ENCODE peak calls at places on chromosomes 5 and 9, in ten cellular contexts. C is neural crest cell; A is psoas muscle; B is cardiac fibroblast; O is RWPE1; G is heart right ventricle; E is HFFc6; I is cardiac muscle cell; X is lower leg skin; W is CD8-positive, alpha-beta T cell. F is an unnamed sample.

GRCh38 chr9:4573634-4574391 is 83.5 kb downstream of the SLC1A1 start:
- DNase-seq in C (no peak), A (no peak), B (no peak), O (no peak), G (no peak), E (no peak), I (no peak), X (no peak), W (no peak), F (no peak)

GRCh38 chr9:131407717-131408195 is 13.9 kb downstream of the PRRC2B start:
- DNase-seq in C (no peak), A (no peak), B (peak), O (peak), G (peak), E (no peak), I (peak), X (no peak), W (peak), F (no peak)

GRCh38 chr9:35415769-35416427 is 74.0 kb upstream of the RUSC2 start:
- DNase-seq in C (no peak), A (no peak), B (no peak), O (no peak), G (no peak), E (no peak), I (no peak), X (no peak), W (no peak), F (no peak)

GRCh38 chr9:129718647-129719046 is 34.2 kb downstream of the PTGES start:
- DNase-seq in C (no peak), A (no peak), B (no peak), O (no peak), G (no peak), E (no peak), I (no peak), X (no peak), W (no peak), F (no peak)

GRCh38 chr5:60509519-60509918 is 190.4 kb downstream of the DEPDC1B start:
- DNase-seq in C (no peak), A (no peak), B (no peak), O (no peak), G (no peak), E (no peak), I (no peak), X (no peak), W (no peak), F (no peak)

GRCh38 chr9:134858051-134858841 is 22.4 kb upstream of the FCN2 start:
- DNase-seq in C (no peak), A (no peak), B (peak), O (peak), G (no peak), E (peak), I (peak), X (no peak), W (no peak), F (no peak)

GRCh38 chr9:73118898-73119554 is 32.6 kb upstream of the ANXA1 start:
- DNase-seq in C (no peak), A (no peak), B (peak), O (peak), G (no peak), E (peak), I (peak), X (no peak), W (no peak), F (no peak)

GRCh38 chr9:110691002-110691549 is 22.5 kb downstream of the MUSK start:
- DNase-seq in C (no peak), A (no peak), B (no peak), O (no peak), G (no peak), E (peak), I (peak), X (no peak), W (no peak), F (no peak)

GRCh38 chr5:157204765-157205164 is 24.1 kb downstream of the ITK start:
- DNase-seq in C (no peak), A (no peak), B (no peak), O (no peak), G (no peak), E (no peak), I (no peak), X (no peak), W (no peak), F (no peak)

GRCh38 chr5:174097486-174098185 is 52.1 kb downstream of the NSG2 start:
- DNase-seq in C (no peak), A (no peak), B (no peak), O (peak), G (no peak), E (no peak), I (no peak), X (no peak), W (no peak), F (no peak)

GRCh38 chr5:174093132-174093531 is 47.6 kb downstream of the NSG2 start:
- DNase-seq in C (no peak), A (no peak), B (no peak), O (no peak), G (no peak), E (no peak), I (no peak), X (no peak), W (no peak), F (no peak)

GRCh38 chr5:174098694-174099093 is 53.2 kb downstream of the NSG2 start:
- DNase-seq in C (no peak), A (no peak), B (no peak), O (no peak), G (no peak), E (no peak), I (no peak), X (peak), W (no peak), F (no peak)

GRCh38 chr5:174094857-174095606 is 49.5 kb downstream of the NSG2 start:
- DNase-seq in C (no peak), A (no peak), B (no peak), O (no peak), G (no peak), E (no peak), I (no peak), X (no peak), W (no peak), F (no peak)

GRCh38 chr5:174096619-174097018 is 51.1 kb downstream of the NSG2 start:
- DNase-seq in C (no peak), A (no peak), B (no peak), O (no peak), G (no peak), E (no peak), I (no peak), X (no peak), W (no peak), F (no peak)
- TF ChIP-seq CTCF in C (no peak), A (no peak), B (no peak), O (no peak), G (no peak), E (no peak), I (no peak), X (no peak), W (no peak), F (no peak)

DNA sequence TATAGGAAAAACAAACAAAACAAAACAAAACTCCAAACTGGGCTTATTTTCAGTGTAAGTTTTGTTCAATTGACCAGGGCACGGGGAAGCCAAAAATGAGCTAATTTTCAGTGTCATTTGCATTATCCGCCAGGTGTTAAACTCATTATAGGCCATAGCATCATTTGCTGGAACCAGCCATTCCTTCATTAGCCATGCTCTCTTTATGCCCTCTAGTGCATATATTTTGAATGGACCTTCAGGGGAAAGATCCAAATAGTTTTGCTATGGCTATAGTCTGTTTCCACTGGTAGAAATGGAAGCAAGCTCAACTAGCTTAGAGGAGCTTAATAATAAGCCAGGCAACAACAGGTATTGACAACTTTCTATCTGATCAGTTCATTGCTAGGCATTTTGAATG is 1205.3 kb upstream of the DMAC1 start:
- DNase-seq in C (no peak), A (no peak), B (no peak), O (no peak), G (no peak), E (no peak), I (no peak), X (no peak), W (no peak), F (no peak)
- TF ChIP-seq CTCF in C (no peak), A (no peak), B (no peak), O (no peak), G (no peak), E (no peak), I (no peak), X (no peak), W (no peak), F (no peak)

GRCh38 chr5:1279443-1280151 is 15.3 kb downstream of the TERT start:
- DNase-seq in C (no peak), A (no peak), B (no peak), O (no peak), G (no peak), E (no peak), I (no peak), X (no peak), W (no peak), F (no peak)
- TF ChIP-seq CTCF in C (no peak), A (no peak), B (no peak), O (no peak), G (no peak), E (no peak), I (no peak), X (no peak), W (no peak), F (no peak)

DNA sequence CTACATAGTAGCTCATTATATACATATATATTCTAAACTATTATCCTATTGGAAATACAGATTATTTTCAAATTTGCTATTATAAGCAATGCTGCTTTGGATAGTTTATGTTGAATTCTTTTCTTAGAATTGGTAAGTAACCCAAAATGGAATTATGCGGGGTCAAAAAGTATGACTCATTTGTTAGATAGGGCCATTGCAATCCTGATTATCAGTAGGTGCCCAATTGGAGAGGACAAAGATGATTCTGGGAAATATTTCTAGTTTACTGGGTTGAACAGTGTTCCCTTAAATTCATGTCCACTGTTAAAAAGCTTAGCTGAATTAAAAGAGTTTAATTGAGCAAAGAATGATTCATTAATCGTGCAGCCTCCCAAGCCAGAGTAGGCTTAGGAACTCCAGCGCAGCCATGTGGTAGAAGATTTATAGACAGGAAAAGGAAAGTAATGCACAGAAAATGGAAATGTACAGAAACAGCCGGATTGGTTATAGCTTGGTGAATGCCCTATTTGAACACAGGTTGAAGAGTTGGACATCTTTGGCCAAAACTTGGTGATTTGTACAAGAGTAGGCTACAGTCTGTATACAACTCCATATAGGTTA is 81.8 kb downstream of the GDNF start:
- DNase-seq in C (no peak), A (no peak), B (no peak), O (no peak), G (no peak), E (no peak), I (peak), X (no peak), W (no peak), F (no peak)
- TF ChIP-seq CTCF in C (no peak), A (no peak), B (peak), O (no peak), G (no peak), E (peak), I (peak), X (no peak), W (no peak), F (no peak)

GRCh38 chr9:116643691-116644090 is 43.4 kb upstream of the TRIM32 start:
- DNase-seq in C (no peak), A (no peak), B (no peak), O (no peak), G (no peak), E (no peak), I (no peak), X (no peak), W (no peak), F (no peak)

GRCh38 chr9:116644099-116644688 is 42.9 kb upstream of the TRIM32 start:
- DNase-seq in C (no peak), A (no peak), B (peak), O (no peak), G (no peak), E (peak), I (peak), X (no peak), W (no peak), F (no peak)

GRCh38 chr9:116641292-116642059 is 45.6 kb upstream of the TRIM32 start:
- DNase-seq in C (no peak), A (no peak), B (no peak), O (no peak), G (no peak), E (no peak), I (no peak), X (no peak), W (no peak), F (no peak)

GRCh38 chr9:116647515-116647809 is 39.6 kb upstream of the TRIM32 start:
- DNase-seq in C (no peak), A (peak), B (no peak), O (no peak), G (peak), E (no peak), I (no peak), X (peak), W (no peak), F (no peak)

DNA sequence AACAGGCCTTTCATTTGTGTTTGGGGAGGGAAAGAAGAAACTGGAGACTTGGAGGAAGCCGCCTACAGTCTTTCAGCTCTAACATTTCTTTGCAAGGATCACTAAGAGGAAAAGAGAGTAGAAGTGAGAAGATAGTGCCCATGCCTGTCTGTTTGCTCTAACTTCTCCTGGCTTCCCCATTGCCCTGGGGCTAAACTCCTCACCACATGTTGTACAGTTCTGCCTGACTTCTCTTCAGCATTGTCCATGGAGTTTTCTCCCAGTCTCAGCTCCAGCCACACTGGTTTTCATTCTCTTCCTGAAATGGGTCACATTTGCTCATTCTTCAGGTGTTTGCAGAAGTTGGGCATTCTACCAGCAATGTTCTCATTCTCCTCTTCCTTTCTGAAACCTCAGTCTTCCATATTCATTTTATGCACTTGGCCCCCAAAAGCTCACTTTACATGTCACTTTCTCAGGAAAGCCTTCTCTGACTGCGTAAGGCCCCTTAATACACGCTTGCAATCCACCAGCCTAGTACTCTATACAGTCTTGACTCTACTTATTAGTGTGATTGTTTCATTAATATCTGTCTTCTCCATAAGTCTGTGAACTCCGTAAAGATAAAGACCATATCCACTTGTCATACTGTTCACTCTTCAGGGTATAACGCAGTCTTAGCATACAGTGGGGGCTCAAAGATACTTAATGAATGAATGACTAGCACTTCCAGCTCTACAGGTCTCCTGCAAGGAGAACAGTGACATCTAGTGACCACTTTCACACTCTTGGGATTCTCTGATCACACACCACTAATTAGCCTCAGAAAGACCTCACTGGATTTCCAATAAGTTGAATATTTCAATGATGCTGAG is 40.2 kb upstream of the TRIM32 start:
- DNase-seq in C (no peak), A (no peak), B (peak), O (peak), G (no peak), E (peak), I (peak), X (no peak), W (no peak), F (no peak)
- TF ChIP-seq CTCF in C (peak), A (peak), B (peak), O (peak), G (peak), E (peak), I (peak), X (no peak), W (no peak), F (no peak)

DNA sequence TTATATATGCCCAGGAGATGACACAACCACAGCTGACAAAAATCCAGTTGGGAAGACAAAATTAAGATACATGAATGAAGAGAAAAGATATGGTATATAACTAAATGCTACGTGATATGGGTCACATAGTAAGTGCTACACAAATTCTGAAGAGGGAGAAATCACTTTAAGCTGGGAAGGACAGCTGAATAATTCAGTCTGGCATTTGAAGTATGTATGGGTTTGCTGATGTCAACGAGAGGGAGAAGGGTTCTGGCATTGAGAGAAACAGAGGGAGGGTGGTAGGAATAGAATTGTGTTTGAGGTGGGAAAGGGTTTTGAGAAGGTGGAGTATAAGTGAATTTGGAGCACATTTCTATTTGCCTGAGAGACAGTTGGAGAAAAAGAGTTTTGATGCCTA is 6.7 kb upstream of the SLIT3 start:
- DNase-seq in C (no peak), A (no peak), B (no peak), O (no peak), G (no peak), E (no peak), I (peak), X (no peak), W (no peak), F (no peak)
- TF ChIP-seq CTCF in C (no peak), A (no peak), B (no peak), O (no peak), G (no peak), E (no peak), I (no peak), X (no peak), W (no peak), F (no peak)

GRCh38 chr5:20555034-20555433 is 567.0 kb upstream of the CDH18 start:
- DNase-seq in C (no peak), A (no peak), B (peak), O (no peak), G (no peak), E (no peak), I (no peak), X (no peak), W (no peak), F (no peak)
- TF ChIP-seq CTCF in C (no peak), A (no peak), B (no peak), O (no peak), G (no peak), E (no peak), I (peak), X (no peak), W (no peak), F (no peak)

DNA sequence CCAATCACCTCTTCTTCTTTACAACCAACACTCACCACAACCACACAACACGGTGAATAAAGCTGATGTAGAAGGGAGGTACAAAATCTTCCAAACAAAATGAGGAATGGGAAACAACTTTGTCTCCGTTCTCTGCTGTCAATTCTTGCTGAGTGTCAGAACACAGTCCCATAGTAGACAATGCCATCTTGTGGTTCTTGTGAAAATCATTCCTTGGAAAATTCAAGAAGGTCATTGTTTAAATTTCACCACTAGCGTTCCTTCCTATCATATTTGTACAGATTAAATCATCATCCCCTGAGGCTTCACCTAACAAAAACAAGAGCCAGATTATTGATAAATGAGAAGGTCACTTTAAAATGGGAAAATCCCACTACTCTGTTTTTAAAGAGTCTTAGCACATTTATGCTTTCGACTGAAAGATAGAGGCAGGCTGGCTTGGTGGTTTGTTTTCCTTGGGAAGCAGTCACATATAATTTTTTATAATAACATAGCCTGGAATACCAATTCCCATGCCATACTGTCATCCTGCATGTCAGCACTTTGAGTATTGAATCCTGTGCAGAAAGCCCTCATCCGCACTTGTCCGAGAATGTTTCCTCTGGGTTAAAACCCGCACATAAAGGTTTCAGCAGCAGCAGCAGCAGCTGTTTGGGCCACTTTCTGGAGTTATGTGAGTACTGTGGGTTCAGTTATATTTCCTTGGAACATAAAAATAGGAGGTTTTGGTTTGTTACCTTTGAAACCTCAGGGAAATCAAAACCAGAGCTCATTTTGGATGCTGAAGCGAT is 395.0 kb upstream of the SMARCA2 start:
- DNase-seq in C (no peak), A (no peak), B (peak), O (peak), G (no peak), E (no peak), I (peak), X (no peak), W (no peak), F (no peak)
- TF ChIP-seq CTCF in C (peak), A (peak), B (no peak), O (peak), G (peak), E (peak), I (peak), X (no peak), W (no peak), F (no peak)

GRCh38 chr5:132263548-132264261 is 6.2 kb downstream of the PDLIM4 start:
- DNase-seq in C (no peak), A (no peak), B (peak), O (peak), G (no peak), E (peak), I (peak), X (peak), W (no peak), F (no peak)
- TF ChIP-seq CTCF in C (no peak), A (no peak), B (peak), O (no peak), G (no peak), E (peak), I (peak), X (no peak), W (no peak), F (no peak)

DNA sequence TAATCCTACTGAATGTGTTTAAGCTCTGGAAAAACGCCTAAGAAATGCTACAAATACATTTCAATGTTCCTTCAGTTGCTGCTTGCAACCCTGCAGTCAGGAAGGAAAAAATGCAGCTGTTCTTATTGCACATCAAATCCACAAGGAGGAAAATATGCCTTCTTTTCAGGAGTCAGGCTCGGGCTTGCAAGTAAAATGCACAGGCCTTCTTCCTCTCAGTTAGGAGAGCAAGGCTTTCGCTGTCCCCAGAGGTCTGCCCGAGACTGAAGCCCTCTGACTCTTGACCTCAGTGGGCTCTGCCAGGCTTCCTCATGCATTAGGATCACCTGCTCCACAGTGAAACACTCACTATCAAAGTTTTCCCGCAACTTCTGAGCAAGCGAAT is 909 bp upstream of the SHC3 start:
- DNase-seq in C (no peak), A (no peak), B (peak), O (no peak), G (no peak), E (peak), I (peak), X (no peak), W (no peak), F (no peak)
- TF ChIP-seq CTCF in C (peak), A (no peak), B (peak), O (no peak), G (no peak), E (peak), I (no peak), X (no peak), W (no peak), F (no peak)

F was measured in activated B cell treated with CpG ODN at 0.5 μM for 24 hours.